ENCODE peak calls at places on chromosomes 5 and 9, in four cellular contexts. One of them, this sample, is unnamed.

GRCh38 chr5:137142371-137143243 is 356.5 kb downstream of the SPOCK1 start:
- DNase-seq in HepG2: no peak
- DNase-seq in K562: no peak
- DNase-seq in SK-N-SH: no peak
- DNase-seq in this sample: no peak

GRCh38 chr5:168172718-168173045 is 118.8 kb upstream of the WWC1 start:
- DNase-seq in SK-N-SH: no peak
- DNase-seq in K562: no peak
- DNase-seq in HepG2: no peak
- DNase-seq in this sample: no peak

GRCh38 chr5:78720234-78720985 is 71.8 kb upstream of the LHFPL2 start:
- DNase-seq in HepG2: no peak
- DNase-seq in SK-N-SH: no peak
- DNase-seq in K562: no peak
- DNase-seq in this sample: no peak

GRCh38 chr5:40226906-40227305 is 452.8 kb upstream of the PTGER4 start:
- DNase-seq in SK-N-SH: no peak
- DNase-seq in HepG2: no peak
- DNase-seq in K562: no peak
- DNase-seq in this sample: no peak

GRCh38 chr9:136403915-136404800 is 4.2 kb upstream of the SNAPC4 start:
- DNase-seq in K562: no peak
- DNase-seq in SK-N-SH: no peak
- DNase-seq in HepG2: no peak
- DNase-seq in this sample: no peak

GRCh38 chr9:17005085-17005484 is 129.8 kb upstream of the CNTLN start:
- DNase-seq in HepG2: peak
- DNase-seq in K562: no peak
- DNase-seq in SK-N-SH: no peak
- DNase-seq in this sample: no peak

GRCh38 chr5:31156761-31157160 is 36.7 kb upstream of the CDH6 start:
- DNase-seq in SK-N-SH: no peak
- DNase-seq in K562: no peak
- DNase-seq in HepG2: no peak
- DNase-seq in this sample: no peak

GRCh38 chr9:101536938-101537337 is 3.3 kb downstream of the RNF20 start:
- DNase-seq in SK-N-SH: no peak
- DNase-seq in HepG2: peak
- DNase-seq in K562: no peak
- DNase-seq in this sample: no peak

GRCh38 chr9:74173284-74173683 is 323.9 kb upstream of the RORB start:
- DNase-seq in SK-N-SH: no peak
- DNase-seq in K562: no peak
- DNase-seq in HepG2: no peak
- DNase-seq in this sample: no peak

GRCh38 chr5:115961413-115962238 is 649 bp upstream of the LVRN start:
- DNase-seq in HepG2: no peak
- DNase-seq in SK-N-SH: peak
- DNase-seq in K562: no peak
- DNase-seq in this sample: no peak

GRCh38 chr5:133579766-133580165 is 32.6 kb downstream of the FSTL4 start:
- DNase-seq in K562: no peak
- DNase-seq in HepG2: no peak
- DNase-seq in SK-N-SH: no peak
- DNase-seq in this sample: no peak

GRCh38 chr9:137952976-137953666 is 75.5 kb downstream of the CACNA1B start:
- DNase-seq in SK-N-SH: no peak
- DNase-seq in K562: no peak
- DNase-seq in HepG2: no peak
- DNase-seq in this sample: no peak

GRCh38 chr5:59617186-59617771 is 276.2 kb downstream of the PDE4D start:
- DNase-seq in K562: no peak
- DNase-seq in SK-N-SH: no peak
- DNase-seq in HepG2: no peak
- DNase-seq in this sample: no peak

GRCh38 chr9:8857330-8858249 is 1058.0 kb upstream of the DMAC1 start:
- DNase-seq in SK-N-SH: peak
- DNase-seq in HepG2: no peak
- DNase-seq in K562: no peak
- DNase-seq in this sample: no peak

GRCh38 chr5:17046320-17046719 is 110.2 kb upstream of the MYO10 start:
- DNase-seq in K562: no peak
- DNase-seq in HepG2: no peak
- DNase-seq in SK-N-SH: no peak
- DNase-seq in this sample: no peak

GRCh38 chr5:122165574-122166021 is 36.3 kb downstream of the ZNF474 start:
- DNase-seq in HepG2: peak
- DNase-seq in SK-N-SH: no peak
- DNase-seq in K562: no peak
- DNase-seq in this sample: no peak

GRCh38 chr5:8550921-8551320 is 682.0 kb downstream of the MTRR start:
- DNase-seq in SK-N-SH: no peak
- DNase-seq in K562: no peak
- DNase-seq in HepG2: no peak
- DNase-seq in this sample: no peak

GRCh38 chr5:73303139-73304079 is 130.4 kb downstream of the TMEM174 start:
- DNase-seq in HepG2: no peak
- DNase-seq in K562: no peak
- DNase-seq in SK-N-SH: peak
- DNase-seq in this sample: no peak

GRCh38 chr9:4339357-4339756 is 39.5 kb upstream of the GLIS3 start:
- DNase-seq in HepG2: peak
- DNase-seq in K562: peak
- DNase-seq in SK-N-SH: peak
- DNase-seq in this sample: peak

GRCh38 chr5:14582797-14583137 is 1.2 kb downstream of the OTULINL start:
- DNase-seq in SK-N-SH: peak
- DNase-seq in K562: no peak
- DNase-seq in HepG2: no peak
- DNase-seq in this sample: no peak

GRCh38 chr5:150079655-150080461 is 6.5 kb downstream of the CSF1R start:
- DNase-seq in K562: no peak
- DNase-seq in SK-N-SH: peak
- DNase-seq in HepG2: no peak
- DNase-seq in this sample: no peak

GRCh38 chr5:60332244-60333018 is 367.5 kb downstream of the DEPDC1B start:
- DNase-seq in HepG2: no peak
- DNase-seq in K562: no peak
- DNase-seq in SK-N-SH: peak
- DNase-seq in this sample: no peak

GRCh38 chr9:13524245-13524644 is 244.8 kb upstream of the MPDZ start:
- DNase-seq in SK-N-SH: no peak
- DNase-seq in K562: no peak
- DNase-seq in HepG2: no peak
- DNase-seq in this sample: no peak

GRCh38 chr9:114844766-114845165 is 38.9 kb upstream of the TNFSF15 start:
- DNase-seq in HepG2: no peak
- DNase-seq in SK-N-SH: no peak
- DNase-seq in K562: no peak
- DNase-seq in this sample: no peak

GRCh38 chr5:151663617-151664322 is 22.9 kb downstream of the SPARC start:
- DNase-seq in HepG2: no peak
- DNase-seq in SK-N-SH: no peak
- DNase-seq in K562: no peak
- DNase-seq in this sample: no peak

GRCh38 chr5:5288236-5288635 is 134.2 kb upstream of the ICE1 start:
- DNase-seq in K562: no peak
- DNase-seq in SK-N-SH: no peak
- DNase-seq in HepG2: no peak
- DNase-seq in this sample: no peak
- TF ChIP-seq ELF1 in K562: no peak
- TF ChIP-seq ELF1 in SK-N-SH: no peak
- TF ChIP-seq ELF1 in HepG2: no peak
- TF ChIP-seq ELF1 in this sample: no peak

DNA sequence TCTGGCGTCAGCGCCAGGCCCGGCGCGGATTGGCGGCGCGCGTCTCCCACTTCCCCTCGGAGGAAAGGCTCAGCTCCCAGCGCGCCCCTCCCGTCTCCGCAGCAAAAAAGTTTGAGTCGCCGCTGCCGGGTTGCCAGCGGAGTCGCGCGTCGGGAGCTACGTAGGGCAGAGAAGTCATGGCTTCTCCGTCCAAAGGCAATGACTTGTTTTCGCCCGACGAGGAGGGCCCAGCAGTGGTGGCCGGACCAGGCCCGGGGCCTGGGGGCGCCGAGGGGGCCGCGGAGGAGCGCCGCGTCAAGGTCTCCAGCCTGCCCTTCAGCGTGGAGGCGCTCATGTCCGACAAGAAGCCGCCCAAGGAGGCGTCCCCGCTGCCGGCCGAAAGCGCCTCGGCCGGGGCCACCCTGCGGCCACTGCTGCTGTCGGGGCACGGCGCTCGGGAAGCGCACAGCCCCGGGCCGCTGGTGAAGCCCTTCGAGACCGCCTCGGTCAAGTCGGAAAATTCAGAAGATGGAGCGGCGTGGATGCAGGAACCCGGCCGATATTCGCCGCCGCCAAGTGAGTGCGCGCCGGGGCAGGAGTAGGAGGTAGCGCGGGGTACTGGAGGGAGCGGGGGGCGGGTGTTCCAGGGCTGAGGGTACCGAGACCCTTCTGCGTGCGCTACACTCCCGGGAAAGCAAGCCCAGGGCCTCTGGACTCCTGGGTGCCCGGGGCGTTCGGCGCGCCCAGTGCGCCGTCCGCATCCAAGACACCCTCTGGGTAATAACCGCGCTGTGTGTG is at the start of gene MSX2:
- DNase-seq in K562: peak
- DNase-seq in SK-N-SH: peak
- DNase-seq in HepG2: no peak
- DNase-seq in this sample: peak
- TF ChIP-seq ZBTB33 in K562: no peak
- TF ChIP-seq ZBTB33 in SK-N-SH: no peak
- TF ChIP-seq ZBTB33 in HepG2: no peak
- TF ChIP-seq ZBTB33 in this sample: no peak

DNA sequence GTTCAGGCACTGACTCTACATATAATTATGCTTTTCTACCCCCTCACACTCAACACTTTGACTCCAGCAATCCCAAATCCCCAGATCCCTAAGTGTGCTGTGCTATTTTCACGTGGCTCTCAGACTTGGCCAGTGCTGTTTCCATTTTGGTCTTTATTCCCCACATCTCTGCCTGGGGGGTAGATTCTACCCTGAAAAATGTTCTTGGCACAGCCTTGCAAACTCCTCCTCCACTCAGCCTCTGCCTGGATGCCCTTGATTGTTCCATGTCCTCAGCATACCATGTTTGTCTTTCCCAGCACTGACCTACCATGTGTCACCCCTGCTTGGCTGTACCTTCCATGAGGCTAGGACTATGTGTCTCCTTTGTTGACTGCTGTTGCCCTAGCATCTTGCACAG is 43.0 kb downstream of the FXN start:
- DNase-seq in K562: no peak
- DNase-seq in HepG2: no peak
- DNase-seq in SK-N-SH: no peak
- DNase-seq in this sample: no peak
- TF ChIP-seq ELF1 in K562: no peak
- TF ChIP-seq ELF1 in HepG2: no peak
- TF ChIP-seq ELF1 in SK-N-SH: no peak
- TF ChIP-seq ELF1 in this sample: no peak

DNA sequence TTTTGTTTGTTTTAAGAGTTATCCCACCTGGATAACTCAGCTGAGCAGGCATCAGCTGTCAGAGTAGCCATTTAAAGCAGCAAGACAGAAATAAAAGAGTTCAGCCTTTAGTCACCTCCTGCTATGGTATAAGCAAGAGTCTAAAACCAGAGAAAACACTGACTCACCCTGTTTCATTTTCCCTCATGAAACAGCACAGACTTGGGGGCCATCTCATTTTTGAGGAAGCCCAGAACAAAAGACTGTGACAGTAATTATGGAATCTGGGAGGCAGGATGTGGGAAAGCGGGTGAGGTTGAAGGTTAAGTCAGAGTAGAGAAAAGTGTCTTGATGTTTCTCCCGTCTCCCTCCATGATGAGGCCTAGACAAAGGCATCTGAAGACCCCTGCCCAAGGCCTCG is 90.2 kb upstream of the FAM174A start:
- DNase-seq in HepG2: no peak
- DNase-seq in K562: no peak
- DNase-seq in SK-N-SH: no peak
- DNase-seq in this sample: no peak
- TF ChIP-seq ZBTB33 in HepG2: no peak
- TF ChIP-seq ZBTB33 in K562: no peak
- TF ChIP-seq ZBTB33 in SK-N-SH: no peak
- TF ChIP-seq ZBTB33 in this sample: no peak

DNA sequence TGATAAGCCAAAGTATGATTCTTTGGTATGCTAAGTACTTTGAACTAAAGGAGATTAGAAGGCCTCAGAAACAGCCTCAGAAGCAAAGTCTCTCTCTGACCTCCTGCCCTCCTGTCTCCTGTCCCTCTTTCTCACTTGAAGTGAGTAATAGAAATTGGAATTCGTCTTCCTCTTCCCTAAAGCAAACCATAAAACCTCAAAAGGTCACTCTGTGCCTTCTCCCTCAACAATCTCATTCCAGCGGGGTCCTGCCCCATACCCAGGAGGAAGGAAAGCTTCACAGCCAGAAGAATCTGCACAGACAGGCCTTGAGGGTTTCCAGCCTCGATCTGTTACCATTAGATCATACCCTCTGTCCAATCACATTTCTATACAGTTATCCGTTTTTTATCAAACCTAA is 87.8 kb downstream of the HAPLN1 start:
- DNase-seq in K562: no peak
- DNase-seq in SK-N-SH: no peak
- DNase-seq in HepG2: no peak
- DNase-seq in this sample: peak
- TF ChIP-seq ELF1 in K562: no peak
- TF ChIP-seq ELF1 in SK-N-SH: no peak
- TF ChIP-seq ELF1 in HepG2: no peak
- TF ChIP-seq ELF1 in this sample: no peak

GRCh38 chr5:173454764-173455598 is 126.8 kb upstream of the STC2 start:
- DNase-seq in K562: peak
- DNase-seq in HepG2: peak
- DNase-seq in SK-N-SH: no peak
- DNase-seq in this sample: peak
- TF ChIP-seq ZBTB33 in K562: no peak
- TF ChIP-seq ZBTB33 in HepG2: no peak
- TF ChIP-seq ZBTB33 in SK-N-SH: peak
- TF ChIP-seq ZBTB33 in this sample: no peak